ENCODE peak calls at places on chromosomes 1 and 21, in seven cellular contexts. O is pancreas; A is CD4-positive, alpha-beta T cell; N is mesendoderm; P is uterus; T is tibial artery; E is left ventricle myocardium inferior. C is an unnamed sample.

GRCh38 chr1:33151115-33151514 is 30.7 kb downstream of the TRIM62 start:
- DNase-seq in E (no peak), A (no peak), T (no peak), P (no peak), N (no peak), O (no peak), C (no peak)

GRCh38 chr1:176466514-176466913 is 3.5 kb downstream of the PAPPA2 start:
- DNase-seq in O (no peak), P (no peak), T (no peak), N (peak; percentile 74), A (no peak), E (no peak), C (no peak)

GRCh38 chr1:61083799-61084385 is 1.5 kb downstream of the NFIA start:
- DNase-seq in O (no peak), P (no peak), N (no peak), T (no peak), A (no peak), E (no peak), C (no peak)

GRCh38 chr1:34806396-34806795 is 13.6 kb downstream of the GJA4 start:
- DNase-seq in T (no peak), O (no peak), P (no peak), N (no peak), A (no peak), E (no peak), C (no peak)

GRCh38 chr1:178578541-178578940 is 65.6 kb downstream of the TEX35 start:
- DNase-seq in O (no peak), P (no peak), E (no peak), A (no peak), T (no peak), N (no peak), C (no peak)

GRCh38 chr1:116133696-116134095 is 22.5 kb downstream of the MAB21L3 start:
- DNase-seq in E (no peak), N (no peak), T (no peak), A (no peak), O (no peak), P (no peak), C (no peak)

GRCh38 chr1:112253366-112253765 is 142.6 kb upstream of the CTTNBP2NL start:
- DNase-seq in E (no peak), P (no peak), T (no peak), N (no peak), A (no peak), O (no peak), C (no peak)

GRCh38 chr1:95116666-95117206 is 419 bp upstream of the TLCD4 start:
- DNase-seq in P (peak; percentile 58), T (peak; percentile 35), N (peak; percentile 88), E (peak; percentile 52), A (peak; percentile 37), O (peak; percentile 80), C (peak; percentile 41)

GRCh38 chr1:87144546-87144945 is 184.1 kb upstream of the LMO4 start:
- DNase-seq in T (no peak), A (no peak), P (no peak), N (no peak), O (no peak), E (no peak), C (no peak)

GRCh38 chr1:53905509-53905908 is 11.5 kb downstream of the DIO1 start:
- DNase-seq in P (no peak), O (no peak), E (no peak), A (no peak), N (no peak), T (no peak), C (no peak)

GRCh38 chr21:45109831-45110492 is 35.6 kb downstream of the ADARB1 start:
- DNase-seq in A (no peak), O (no peak), N (no peak), T (no peak), E (no peak), P (no peak), C (no peak)

GRCh38 chr1:46719689-46720088 is 775 bp upstream of the EFCAB14 start:
- DNase-seq in E (no peak), O (no peak), A (no peak), P (no peak), N (peak; percentile 39), T (no peak), C (no peak)

GRCh38 chr1:206923009-206923960 is 1.5 kb upstream of the FCMR start:
- DNase-seq in E (no peak), A (peak; percentile 76), P (no peak), O (no peak), T (no peak), N (no peak), C (no peak)

GRCh38 chr1:174841747-174842146 is 158.0 kb upstream of the CACYBP start:
- DNase-seq in T (no peak), O (no peak), P (no peak), N (no peak), E (no peak), A (no peak), C (no peak)

GRCh38 chr1:150236614-150236934 is 662 bp upstream of the ANP32E start:
- DNase-seq in T (no peak), P (no peak), E (no peak), O (no peak), A (no peak), N (no peak), C (no peak)

GRCh38 chr1:15412488-15412800 is 2.8 kb downstream of the EFHD2 start:
- DNase-seq in N (no peak), T (no peak), O (no peak), P (no peak), A (no peak), E (no peak), C (no peak)

GRCh38 chr1:15411593-15412487 is 2.2 kb downstream of the EFHD2 start:
- DNase-seq in A (no peak), E (peak; percentile 56), N (peak; percentile 90), P (no peak), T (peak; percentile 69), O (peak; percentile 51), C (no peak)

GRCh38 chr1:15414450-15414823 is 4.7 kb downstream of the EFHD2 start:
- DNase-seq in E (no peak), P (no peak), O (no peak), N (no peak), A (no peak), T (no peak), C (no peak)

GRCh38 chr1:15412843-15413242 is 3.2 kb downstream of the EFHD2 start:
- DNase-seq in A (no peak), T (no peak), O (peak; percentile 63), N (no peak), P (no peak), E (no peak), C (no peak)

DNA sequence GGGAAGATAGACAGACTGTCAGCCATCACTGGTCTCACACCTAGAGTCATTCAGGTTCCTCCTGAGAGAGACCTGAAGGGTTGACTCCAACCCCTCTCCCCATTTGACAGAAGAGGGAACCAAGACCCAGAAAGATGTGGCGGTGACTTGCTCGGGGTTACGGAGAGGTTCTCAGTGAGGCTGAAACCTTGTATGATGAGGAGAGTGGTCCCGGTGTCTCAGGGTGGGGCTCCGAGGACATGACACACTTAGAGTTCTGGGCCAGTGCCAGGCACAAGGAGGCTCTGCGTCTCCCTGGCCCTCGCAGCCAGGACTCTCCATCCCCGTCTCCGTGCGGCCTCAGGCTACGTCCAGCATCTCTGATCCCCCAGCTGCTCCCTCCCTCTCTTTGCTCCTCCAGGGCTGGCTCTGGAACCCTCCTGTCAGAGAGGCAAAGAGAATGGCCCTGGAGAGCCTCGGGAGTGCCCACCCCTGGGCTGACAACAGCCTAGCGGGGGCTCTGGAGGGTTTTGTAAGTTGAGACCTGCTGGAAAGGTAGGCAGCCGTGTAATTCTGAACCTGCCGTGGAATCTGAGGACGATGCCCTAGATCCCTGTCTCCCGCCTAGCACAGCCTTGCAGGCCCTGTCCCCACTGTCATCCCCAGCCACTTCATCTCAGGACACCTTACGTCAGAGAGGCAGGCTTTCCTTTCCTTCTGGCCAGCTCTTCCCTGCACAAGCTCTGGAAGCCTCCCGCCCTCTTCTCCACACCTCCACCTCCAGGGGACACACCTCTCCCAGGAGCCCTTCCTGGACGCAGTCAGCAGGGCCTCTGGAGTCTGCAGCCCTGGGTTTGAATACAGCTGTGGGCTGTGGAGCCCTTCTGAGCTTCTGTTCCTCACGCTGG is 4.1 kb downstream of the EFHD2 start:
- DNase-seq in P (no peak), E (no peak), O (no peak), A (no peak), N (no peak), T (no peak), C (no peak)
- H3K27ac ChIP-seq in P (no peak overlapping the region), E (peak overlapping the region; percentile 83), O (peak overlapping the region; percentile 65), A (no peak overlapping the region), N (no peak overlapping the region), T (no peak overlapping the region), C (no peak overlapping the region)

DNA sequence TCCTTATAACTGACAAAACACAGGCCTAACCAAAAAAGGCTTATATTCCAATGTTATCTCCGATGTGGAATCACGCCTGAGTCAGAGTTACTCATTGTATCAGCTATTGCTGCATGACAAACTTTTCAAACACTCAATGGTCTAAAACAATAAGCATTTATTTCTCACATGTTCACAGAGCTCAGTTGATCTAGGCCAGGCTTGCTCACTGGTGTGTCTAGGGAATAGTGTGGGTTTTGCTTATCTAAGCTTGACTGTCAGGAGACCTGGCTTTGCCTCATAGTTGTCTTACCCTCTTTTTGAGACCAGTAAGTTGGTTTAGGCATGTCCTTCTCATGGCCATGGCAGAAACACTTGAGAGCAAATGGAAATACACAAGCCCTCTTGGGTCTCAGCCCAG is 130.7 kb downstream of the HMCN1 start:
- DNase-seq in A (no peak), O (no peak), T (no peak), E (no peak), P (no peak), N (no peak), C (no peak)
- H3K27ac ChIP-seq in A (no peak overlapping the region), O (no peak overlapping the region), T (peak overlapping the region; percentile 18), E (no peak overlapping the region), P (no peak overlapping the region), N (no peak overlapping the region), C (no peak overlapping the region)

GRCh38 chr1:161084205-161084988 is 5.0 kb downstream of the NECTIN4 start:
- DNase-seq in P (no peak), A (no peak), O (no peak), E (no peak), N (peak; percentile 50), T (no peak), C (no peak)

GRCh38 chr1:161085165-161085564 is 4.2 kb downstream of the NECTIN4 start:
- DNase-seq in P (no peak), A (no peak), N (peak; percentile 64), T (no peak), O (no peak), E (no peak), C (no peak)

GRCh38 chr1:161082483-161082882 is 6.9 kb downstream of the NECTIN4 start:
- DNase-seq in A (no peak), N (no peak), T (no peak), E (no peak), O (no peak), P (no peak), C (no peak)

GRCh38 chr1:161082996-161083742 is 6.2 kb downstream of the NECTIN4 start:
- DNase-seq in T (peak; percentile 87), P (no peak), A (no peak), O (peak; percentile 90), N (peak; percentile 93), E (peak; percentile 57), C (no peak)

DNA sequence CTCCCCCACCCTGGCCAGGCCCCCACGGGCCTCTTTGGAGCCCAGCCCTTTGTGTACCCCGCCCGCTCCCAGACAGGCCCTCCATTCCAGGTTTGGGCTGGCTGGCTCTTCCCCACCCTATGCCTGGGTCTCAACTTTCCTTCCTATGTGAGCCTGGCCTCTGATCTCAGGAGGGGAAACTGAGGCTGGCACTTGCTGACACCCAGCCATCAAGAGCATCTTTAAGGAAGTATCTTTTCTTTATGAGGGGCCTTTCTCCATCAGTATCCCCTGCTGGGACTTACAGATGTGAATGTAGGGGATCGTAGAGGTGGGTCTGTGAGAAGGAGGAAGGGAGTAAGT is 5.6 kb downstream of the NECTIN4 start:
- DNase-seq in N (no peak), T (no peak), E (no peak), A (no peak), O (no peak), P (no peak), C (no peak)
- H3K27ac ChIP-seq in N (no peak overlapping the region), T (no peak overlapping the region), E (no peak overlapping the region), A (no peak overlapping the region), O (peak overlapping the region; percentile 81), P (no peak overlapping the region), C (no peak overlapping the region)

GRCh38 chr1:179973198-179974114 is 18.8 kb downstream of the CEP350 start:
- DNase-seq in A (no peak), E (no peak), N (no peak), O (no peak), P (no peak), T (no peak), C (no peak)
- H3K27ac ChIP-seq in A (no peak overlapping the region), E (no peak overlapping the region), N (no peak overlapping the region), O (no peak overlapping the region), P (no peak overlapping the region), T (no peak overlapping the region), C (no peak overlapping the region)

C was measured in iPS DF 6.9.